ENCODE peak calls at places on chromosomes 12 and 14, in ten cellular contexts. T is gastrocnemius medialis, I is prostate gland, L is tibial nerve, D is suprapubic skin, V is upper lobe of left lung, Q is thyroid gland, B is HCT116, F is right lobe of liver, N is ovary. P is an unnamed sample.
A peak's percentile ranks its signal among the peaks of the same experiment; 100 is the strongest.

GRCh38 chr12:13000616-13000934 is 510 bp upstream of the HEBP1 start:
- DNase-seq in Q (peak; percentile 67), D (peak; percentile 84), F (peak; percentile 66), B (peak; percentile 7), V (peak; percentile 63), L (no peak), T (no peak), N (no peak), I (no peak), P (no peak)

GRCh38 chr12:64894827-64895475 is 70.5 kb downstream of the TBC1D30 start:
- DNase-seq in N (no peak), I (no peak), F (no peak), Q (no peak), B (no peak), D (no peak), V (no peak), T (no peak), L (no peak), P (no peak)

GRCh38 chr12:103673487-103673886 is 86.4 kb downstream of the STAB2 start:
- DNase-seq in D (no peak), L (no peak), T (no peak), I (no peak), V (no peak), B (no peak), Q (no peak), F (no peak), N (no peak), P (no peak)

GRCh38 chr14:79442776-79443175 is 768.5 kb downstream of the DIO2 start:
- DNase-seq in F (no peak), L (no peak), T (no peak), I (no peak), Q (no peak), N (no peak), B (no peak), D (no peak), V (no peak), P (no peak)

GRCh38 chr12:16586350-16587109 is 19.4 kb downstream of the LMO3 start:
- DNase-seq in F (no peak), N (no peak), L (no peak), D (no peak), B (no peak), I (no peak), V (no peak), T (no peak), Q (no peak), P (peak; percentile 89)

GRCh38 chr14:104967414-104968152 is 10.6 kb downstream of the AHNAK2 start:
- DNase-seq in L (no peak), D (peak; percentile 87), Q (peak; percentile 71), F (no peak), T (no peak), B (no peak), V (peak; percentile 81), N (no peak), I (peak; percentile 62), P (peak; percentile 66)

GRCh38 chr12:20451759-20452158 is 83.4 kb downstream of the PDE3A start:
- DNase-seq in B (no peak), I (no peak), N (no peak), Q (no peak), T (no peak), F (no peak), V (no peak), L (no peak), D (no peak), P (no peak)

GRCh38 chr12:114741940-114742339 is 58.0 kb upstream of the TBX3 start:
- DNase-seq in D (no peak), F (no peak), L (no peak), N (no peak), B (no peak), Q (no peak), V (no peak), T (no peak), I (no peak), P (no peak)

GRCh38 chr12:107468976-107469375 is 216.6 kb upstream of the PWP1 start:
- DNase-seq in D (no peak), F (no peak), L (no peak), V (no peak), N (no peak), T (no peak), I (no peak), Q (no peak), B (no peak), P (no peak)

DNA sequence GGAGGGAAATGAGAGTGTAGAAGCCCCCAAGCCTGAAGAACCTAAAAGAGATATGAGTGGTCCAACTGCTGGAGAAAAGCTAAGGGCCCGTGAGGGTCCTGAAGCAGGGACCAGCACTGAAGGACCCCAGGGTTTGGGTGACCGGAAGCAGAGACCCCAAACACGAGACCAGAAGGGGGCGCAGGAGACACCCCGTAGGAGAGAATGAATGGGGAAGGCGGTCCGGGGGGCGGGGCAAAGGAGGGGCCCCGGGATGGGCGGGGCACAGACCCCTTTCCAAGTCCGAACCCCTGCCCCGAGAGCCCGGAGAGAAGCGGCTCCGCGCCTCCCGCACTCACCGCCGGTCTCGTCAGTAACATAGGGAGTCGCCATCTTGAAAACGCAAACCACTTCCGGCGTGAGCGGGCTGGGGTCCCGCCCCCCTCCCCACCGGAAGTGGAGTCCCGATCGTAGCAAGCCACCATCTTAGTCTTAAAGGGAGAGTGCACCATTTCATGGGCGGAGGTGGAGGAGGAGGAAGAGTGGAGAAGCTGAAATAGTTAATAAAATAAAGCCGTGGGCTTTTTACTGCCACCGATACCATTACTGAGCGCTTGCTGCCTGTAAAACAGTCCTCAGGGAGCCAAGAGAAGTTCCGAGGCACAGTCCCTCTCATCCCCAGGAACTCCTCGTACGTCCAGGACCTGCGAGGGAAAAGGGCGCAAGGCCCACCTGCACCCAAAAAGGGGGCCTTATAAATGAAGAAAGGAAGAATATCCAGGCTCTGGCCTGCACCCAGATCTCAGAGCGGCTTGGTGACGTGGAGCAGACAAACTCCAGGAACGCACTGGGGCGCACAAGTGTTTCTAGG is 731 bp downstream of the PYM1 start:
- DNase-seq in Q (peak; percentile 87), L (peak; percentile 81), V (peak; percentile 88), B (peak; percentile 89), I (peak; percentile 85), N (peak; percentile 84), F (peak; percentile 89), D (peak; percentile 95), T (peak; percentile 72), P (peak; percentile 91)
- TF ChIP-seq POLR2A in Q (peak; percentile 71), L (peak; percentile 40), V (peak; percentile 31), B (peak; percentile 20), I (peak; percentile 66), N (peak; percentile 79), F (peak; percentile 30), D (no peak), T (no peak), P (peak; percentile 64)

GRCh38 chr12:27552235-27552634 is 28.2 kb downstream of the PPFIBP1 start:
- DNase-seq in F (no peak), D (no peak), I (no peak), V (no peak), L (no peak), N (no peak), B (no peak), Q (no peak), T (no peak), P (no peak)

GRCh38 chr12:27551172-27551840 is 27.3 kb downstream of the PPFIBP1 start:
- DNase-seq in I (no peak), L (no peak), B (no peak), F (no peak), T (no peak), N (no peak), V (no peak), D (no peak), Q (no peak), P (no peak)

GRCh38 chr12:27549801-27550652 is 26.0 kb downstream of the PPFIBP1 start:
- DNase-seq in I (peak; percentile 87), V (peak; percentile 90), T (peak; percentile 86), Q (peak; percentile 88), B (peak; percentile 94), F (peak; percentile 79), D (peak; percentile 89), L (peak; percentile 76), N (peak; percentile 93), P (peak; percentile 94)

GRCh38 chr12:27549231-27549800 is 25.3 kb downstream of the PPFIBP1 start:
- DNase-seq in L (no peak), N (no peak), B (peak; percentile 59), V (no peak), D (no peak), I (no peak), Q (no peak), T (no peak), F (no peak), P (no peak)

DNA sequence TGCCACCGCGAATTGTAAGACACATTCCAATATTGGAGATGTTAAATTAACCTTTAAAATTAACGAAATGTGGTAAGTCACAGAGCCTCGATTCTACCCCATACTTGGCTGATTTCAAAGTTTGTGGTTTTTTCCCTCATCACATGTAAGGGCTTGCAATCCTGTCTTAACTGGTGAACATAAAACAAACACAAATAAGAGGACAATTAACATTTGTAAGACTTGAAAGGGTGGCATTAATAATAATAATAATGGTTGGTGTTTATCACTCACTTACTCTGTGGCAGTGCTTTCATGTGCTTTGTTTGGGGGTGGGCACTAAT is 26.6 kb downstream of the PPFIBP1 start:
- DNase-seq in L (no peak), I (no peak), T (no peak), Q (no peak), F (no peak), B (no peak), D (no peak), V (no peak), N (no peak), P (no peak)
- H3K4me1 ChIP-seq in L (peaks cover 37% of the 10 kb centered on the region), I (peaks cover 11% of the 10 kb centered on the region), T (peaks cover 81% of the 10 kb centered on the region), Q (peaks cover 44% of the 10 kb centered on the region), F (peaks cover 48% of the 10 kb centered on the region), B (peaks cover 97% of the 10 kb centered on the region), D (peaks cover 80% of the 10 kb centered on the region), V (peaks cover 46% of the 10 kb centered on the region), N (peaks cover 46% of the 10 kb centered on the region), P (peaks cover 20% of the 10 kb centered on the region)

DNA sequence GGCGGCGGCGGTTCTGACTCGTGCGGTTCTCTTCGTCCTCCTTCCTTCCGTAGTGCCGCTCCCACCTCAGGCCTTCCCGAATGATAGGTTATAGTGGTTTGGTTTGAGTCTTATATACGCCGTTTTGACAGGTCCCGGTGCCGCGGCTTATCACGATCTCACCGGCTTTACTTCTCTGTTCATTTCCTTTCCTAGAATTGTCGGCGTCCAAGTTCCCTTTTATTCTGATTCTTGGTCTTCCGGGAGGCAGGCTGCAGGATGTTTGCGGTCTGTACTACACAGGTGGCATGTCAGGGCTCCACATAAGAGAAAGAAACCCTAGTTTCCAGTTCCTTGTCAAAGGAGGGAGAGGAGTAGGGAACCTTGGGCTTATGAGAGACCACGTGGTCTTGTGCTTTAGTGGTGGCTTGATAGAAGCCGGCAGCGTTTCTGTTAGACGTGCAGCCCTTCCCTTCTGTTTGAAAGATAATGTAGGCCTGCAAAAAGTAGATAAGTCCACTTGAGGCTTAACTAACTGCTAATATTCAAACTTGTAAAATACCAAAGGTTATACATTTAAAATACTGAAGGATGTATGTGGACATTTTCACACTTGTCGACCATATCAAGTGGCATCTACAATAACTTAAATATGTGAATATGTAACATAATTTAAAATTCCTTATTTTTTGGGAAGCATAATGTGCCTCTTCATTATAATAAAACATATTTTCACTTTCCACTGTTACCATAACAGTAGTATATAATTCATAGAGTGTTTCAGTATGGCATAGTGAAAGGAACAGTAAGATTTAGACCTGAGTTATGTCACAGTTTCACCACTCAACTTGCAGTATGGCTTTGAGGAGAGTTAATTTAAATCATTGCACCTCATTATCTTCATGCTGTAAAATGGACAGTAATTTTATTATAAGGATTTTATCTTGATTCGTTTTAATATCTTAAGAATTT is 804 bp downstream of the USP15 start:
- DNase-seq in F (peak; percentile 29), L (no peak), V (peak; percentile 68), T (peak; percentile 13), N (no peak), D (no peak), Q (peak; percentile 14), B (peak; percentile 23), I (peak; percentile 16), P (no peak)
- TF ChIP-seq POLR2A in F (no peak), L (no peak), V (no peak), T (no peak), N (no peak), D (no peak), Q (no peak), B (no peak), I (no peak), P (no peak)

GRCh38 chr14:91252901-91253794 is 8.6 kb upstream of the GPR68 start:
- DNase-seq in V (peak; percentile 58), Q (peak; percentile 45), B (no peak), D (no peak), T (no peak), F (peak; percentile 47), N (peak; percentile 43), L (no peak), I (peak; percentile 44), P (no peak)
- H3K4me1 ChIP-seq in V (peaks cover 63% of the 10 kb centered on the region), Q (peaks cover 5% of the 10 kb centered on the region), B (peaks cover 6% of the 10 kb centered on the region), D (peaks cover 38% of the 10 kb centered on the region), T (peaks cover 5% of the 10 kb centered on the region), F (no peaks in the 10 kb centered on the region), N (peaks cover 7% of the 10 kb centered on the region), L (peaks cover 6% of the 10 kb centered on the region), I (no peaks in the 10 kb centered on the region), P (peaks cover 12% of the 10 kb centered on the region)

P was measured in uterus.